ENCODE peak calls at places on chromosomes 13 and 19, in seven cellular contexts. N, B, Q, H, E, F and R are unnamed samples.

GRCh38 chr19:44620667-44621066 is 7.3 kb downstream of the IGSF23 start:
- DNase-seq in H (no peak), N (no peak), Q (no peak), F (no peak), E (no peak), B (no peak), R (peak)

GRCh38 chr19:45670670-45671453 is 2.8 kb downstream of the GIPR start:
- DNase-seq in B (peak), E (peak), N (peak), F (peak), Q (peak), H (peak), R (peak)

GRCh38 chr13:113220141-113220598 is 10.8 kb downstream of the CUL4A start:
- DNase-seq in Q (no peak), B (peak), F (no peak), H (no peak), E (no peak), N (no peak), R (no peak)

GRCh38 chr19:13151605-13152355 is 1.6 kb downstream of the IER2 start:
- DNase-seq in H (peak), E (peak), B (peak), N (peak), F (peak), Q (peak), R (peak)

GRCh38 chr19:43901395-43902390 is 33.4 kb downstream of the ZNF45 start:
- DNase-seq in Q (peak), B (peak), N (peak), E (peak), H (peak), F (peak), R (peak)

GRCh38 chr13:84609716-84610115 is 727.4 kb upstream of the SLITRK1 start:
- DNase-seq in B (no peak), N (no peak), E (peak), Q (no peak), H (no peak), F (no peak), R (peak)

GRCh38 chr19:17286742-17287141 is 5.0 kb downstream of the ANKLE1 start:
- DNase-seq in E (no peak), N (no peak), F (no peak), Q (no peak), B (no peak), H (no peak), R (no peak)

GRCh38 chr13:114063545-114064515 is 68.6 kb downstream of the RASA3 start:
- DNase-seq in F (peak), N (no peak), Q (no peak), E (peak), B (peak), H (no peak), R (peak)

GRCh38 chr13:26563713-26564112 is 6.2 kb downstream of the WASF3 start:
- DNase-seq in B (no peak), H (no peak), Q (no peak), E (no peak), N (no peak), F (no peak), R (peak)

GRCh38 chr13:55664178-55664577 is 1476.5 kb upstream of the PRR20A start:
- DNase-seq in F (no peak), B (no peak), H (no peak), Q (no peak), N (no peak), E (no peak), R (no peak)

GRCh38 chr13:101785858-101786257 is 333.4 kb downstream of the ITGBL1 start:
- DNase-seq in E (no peak), H (peak), F (no peak), Q (no peak), N (no peak), B (no peak), R (peak)

GRCh38 chr19:13150919-13151604 is 851 bp downstream of the IER2 start:
- DNase-seq in E (no peak), F (peak), Q (no peak), B (peak), H (peak), N (no peak), R (no peak)

GRCh38 chr13:31115616-31116015 is 46.1 kb downstream of the HSPH1 start:
- DNase-seq in N (no peak), Q (no peak), E (no peak), H (no peak), F (no peak), B (no peak), R (no peak)

GRCh38 chr13:53499551-53499950 is 470.9 kb downstream of the OLFM4 start:
- DNase-seq in N (no peak), E (no peak), H (no peak), Q (no peak), B (no peak), F (no peak), R (no peak)

GRCh38 chr13:53501387-53501786 is 472.8 kb downstream of the OLFM4 start:
- DNase-seq in B (no peak), H (no peak), E (no peak), F (no peak), Q (no peak), N (no peak), R (no peak)
- TF ChIP-seq CTCF in B (no peak), H (no peak), E (no peak), F (no peak), Q (no peak), N (no peak), R (no peak)

GRCh38 chr19:1063030-1063908 is 3.7 kb upstream of the ARHGAP45 start:
- DNase-seq in B (no peak), N (no peak), E (no peak), Q (no peak), H (no peak), F (no peak), R (peak)

GRCh38 chr19:1063909-1064660 is 2.9 kb upstream of the ARHGAP45 start:
- DNase-seq in Q (no peak), B (no peak), F (no peak), E (no peak), N (no peak), H (no peak), R (no peak)

GRCh38 chr19:1066251-1066747 is 668 bp upstream of the ARHGAP45 start:
- DNase-seq in B (peak), E (no peak), H (no peak), Q (no peak), N (no peak), F (no peak), R (no peak)

GRCh38 chr19:1065606-1066109 is 1.3 kb upstream of the ARHGAP45 start:
- DNase-seq in B (peak), H (no peak), F (no peak), E (no peak), N (no peak), Q (no peak), R (no peak)

DNA sequence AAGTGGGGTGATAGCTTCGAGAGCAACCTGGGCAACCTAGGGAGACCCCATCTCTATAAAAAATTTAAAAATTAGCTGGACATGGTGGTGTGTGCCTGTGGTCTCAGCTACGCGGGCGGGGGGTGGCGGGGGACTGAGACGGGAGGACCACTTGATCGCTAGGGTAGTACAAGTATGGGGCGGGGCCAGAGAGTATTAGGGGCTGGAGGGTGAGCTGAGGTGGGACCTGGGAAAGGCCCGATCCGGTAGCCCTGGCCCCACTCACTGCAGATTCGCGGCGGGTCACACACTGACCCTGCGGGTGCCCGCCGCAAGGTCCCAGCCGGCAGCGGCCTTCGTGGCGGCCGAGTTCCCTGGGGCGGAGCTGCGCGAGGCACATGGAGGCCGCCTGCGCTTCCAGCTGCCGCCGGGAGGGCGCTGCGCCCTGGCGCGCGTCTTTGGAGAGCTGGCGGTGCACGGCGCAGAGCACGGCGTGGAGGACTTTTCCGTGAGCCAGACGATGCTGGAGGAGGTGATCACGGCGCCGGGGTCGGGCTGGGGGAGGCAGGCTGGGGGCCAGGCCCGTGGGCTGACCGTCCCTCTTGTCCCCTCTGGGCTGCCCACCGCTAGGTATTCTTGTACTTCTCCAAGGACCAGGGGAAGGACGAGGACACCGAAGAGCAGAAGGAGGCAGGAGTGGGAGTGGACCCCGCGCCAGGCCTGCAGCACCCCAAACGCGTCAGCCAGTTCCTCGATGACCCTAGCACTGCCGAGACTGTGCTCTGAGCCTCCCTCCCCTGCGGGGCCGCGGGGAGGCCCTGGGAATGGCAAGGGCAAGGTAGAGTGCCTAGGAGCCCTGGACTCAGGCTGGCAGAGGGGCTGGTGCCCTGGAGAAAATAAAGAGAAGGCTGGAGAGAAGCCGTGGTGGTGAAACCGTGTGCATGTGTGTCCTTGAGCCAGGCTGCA is 2.0 kb upstream of the ARHGAP45 start:
- DNase-seq in N (peak), H (peak), Q (no peak), E (peak), F (peak), B (peak), R (peak)
- TF ChIP-seq CTCF in N (peak), H (peak), Q (peak), E (peak), F (peak), B (peak), R (peak)

DNA sequence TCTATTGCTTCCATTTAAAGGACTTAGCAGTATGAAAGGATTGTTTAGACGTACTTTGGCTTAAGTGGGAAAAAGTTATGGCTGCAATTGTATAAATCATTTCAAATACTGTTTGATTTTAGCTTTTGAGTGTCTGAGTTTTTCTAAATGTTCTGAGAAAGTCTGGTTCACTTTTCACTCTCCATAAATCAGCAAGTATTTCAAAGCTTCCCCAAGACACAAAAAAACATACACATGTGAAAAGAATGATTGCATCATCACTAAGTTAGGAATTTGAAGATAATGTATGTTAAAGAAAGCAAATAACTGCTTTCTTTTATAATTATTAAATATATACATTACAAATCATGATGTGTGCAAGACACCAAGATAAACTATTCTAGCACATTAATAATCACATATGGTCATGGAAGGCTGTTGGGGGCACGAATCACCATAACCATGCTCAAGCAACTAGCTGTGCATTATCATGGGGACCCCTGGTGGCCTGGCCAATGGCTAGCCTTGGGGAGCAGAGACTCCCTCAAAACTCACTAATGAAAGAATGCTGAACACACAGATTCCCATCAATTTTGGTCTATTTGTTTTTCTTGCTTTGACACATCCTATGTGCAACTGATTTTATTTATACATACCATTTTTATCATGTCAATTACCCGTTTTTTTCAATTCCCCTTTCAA is 111.1 kb downstream of the MIPEP start:
- DNase-seq in F (no peak), E (no peak), Q (no peak), H (no peak), B (no peak), N (no peak), R (peak)
- TF ChIP-seq CTCF in F (no peak), E (peak), Q (no peak), H (no peak), B (no peak), N (no peak), R (peak)

DNA sequence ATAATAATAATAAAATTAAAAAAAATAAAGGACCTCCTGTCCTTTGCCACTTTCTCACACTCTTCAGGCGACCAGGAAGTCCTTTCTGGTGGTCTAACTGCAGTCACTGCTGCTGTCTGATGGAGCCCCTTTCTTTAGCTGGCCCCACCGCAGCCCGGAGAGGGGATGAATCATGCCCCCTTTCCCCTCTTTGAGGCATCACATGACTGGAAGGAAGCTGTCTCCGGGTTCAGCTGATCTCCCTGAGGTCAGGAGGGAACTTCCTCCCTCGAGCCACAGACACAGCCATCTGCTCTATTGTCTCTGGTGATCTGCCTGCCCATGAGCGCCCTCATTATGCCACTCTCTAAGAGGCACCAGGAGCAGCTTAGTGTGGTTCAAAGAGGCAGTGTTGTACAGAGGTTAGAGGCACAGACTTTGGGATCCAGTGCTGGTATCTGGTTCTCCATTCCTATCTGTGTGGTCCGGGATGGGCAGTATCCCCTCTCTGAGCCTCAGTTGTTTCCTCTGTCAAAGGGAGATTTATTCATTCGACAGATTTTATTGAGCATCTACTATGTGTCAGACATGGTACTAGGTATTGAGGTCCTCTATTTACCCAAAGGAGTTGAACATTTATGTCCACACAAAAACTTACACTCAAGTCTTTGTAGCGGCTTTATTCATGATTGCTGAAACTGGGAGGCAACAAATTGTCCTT is 30.0 kb downstream of the VAV1 start:
- DNase-seq in Q (no peak), B (peak), F (no peak), H (no peak), N (no peak), E (no peak), R (no peak)
- TF ChIP-seq CTCF in Q (no peak), B (peak), F (no peak), H (no peak), N (no peak), E (no peak), R (no peak)

DNA sequence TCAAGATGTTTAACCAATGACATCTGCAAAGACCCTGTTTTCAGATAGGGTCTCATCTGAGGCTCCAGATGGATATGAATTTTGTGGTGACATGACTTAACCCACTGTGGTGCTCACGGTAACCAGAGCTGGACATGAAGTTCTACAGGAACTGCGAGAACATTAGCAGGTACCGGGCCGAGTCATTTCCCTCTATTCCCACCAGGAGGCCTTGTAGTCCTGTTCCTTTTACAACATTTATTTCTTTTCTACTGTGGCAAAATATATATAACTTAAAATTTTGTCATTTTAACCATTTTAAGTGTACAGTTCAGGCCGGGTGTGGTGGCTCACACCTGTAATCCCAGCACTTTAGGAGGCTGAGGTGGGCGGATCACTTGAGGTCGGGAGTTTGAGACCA is 7.6 kb upstream of the TSPAN16 start:
- DNase-seq in F (no peak), Q (no peak), E (peak), N (no peak), H (no peak), B (no peak), R (peak)
- TF ChIP-seq CTCF in F (no peak), Q (peak), E (peak), N (peak), H (peak), B (peak), R (peak)

GRCh38 chr19:53646144-53646543 is 14.3 kb downstream of the DPRX start:
- DNase-seq in E (no peak), F (no peak), H (no peak), B (no peak), Q (no peak), N (no peak), R (no peak)

GRCh38 chr19:53644061-53644816 is 12.4 kb downstream of the DPRX start:
- DNase-seq in H (no peak), B (no peak), N (no peak), F (no peak), Q (no peak), E (no peak), R (no peak)

GRCh38 chr19:53647350-53647749 is 15.6 kb downstream of the DPRX start:
- DNase-seq in E (no peak), B (no peak), F (no peak), N (no peak), Q (no peak), H (no peak), R (no peak)

GRCh38 chr19:53639471-53639870 is 7.7 kb downstream of the DPRX start:
- DNase-seq in E (no peak), Q (no peak), N (no peak), F (no peak), B (no peak), H (no peak), R (no peak)

GRCh38 chr19:53642381-53643099 is 10.7 kb downstream of the DPRX start:
- DNase-seq in F (no peak), Q (no peak), E (no peak), B (no peak), N (no peak), H (no peak), R (no peak)
- TF ChIP-seq CTCF in F (no peak), Q (no peak), E (no peak), B (no peak), N (no peak), H (no peak), R (no peak)

GRCh38 chr19:35843676-35844481 is 8.4 kb downstream of the NPHS1 start:
- DNase-seq in N (no peak), F (no peak), E (no peak), H (no peak), B (no peak), Q (no peak), R (peak)
- TF ChIP-seq CTCF in N (no peak), F (no peak), E (no peak), H (no peak), B (no peak), Q (no peak), R (no peak)

GRCh38 chr19:19475845-19476828 is 39.2 kb downstream of the TSSK6 start:
- DNase-seq in E (peak), H (no peak), B (no peak), N (no peak), F (no peak), Q (no peak), R (no peak)
- TF ChIP-seq CTCF in E (peak), H (no peak), B (no peak), N (peak), F (no peak), Q (peak), R (peak)

DNA sequence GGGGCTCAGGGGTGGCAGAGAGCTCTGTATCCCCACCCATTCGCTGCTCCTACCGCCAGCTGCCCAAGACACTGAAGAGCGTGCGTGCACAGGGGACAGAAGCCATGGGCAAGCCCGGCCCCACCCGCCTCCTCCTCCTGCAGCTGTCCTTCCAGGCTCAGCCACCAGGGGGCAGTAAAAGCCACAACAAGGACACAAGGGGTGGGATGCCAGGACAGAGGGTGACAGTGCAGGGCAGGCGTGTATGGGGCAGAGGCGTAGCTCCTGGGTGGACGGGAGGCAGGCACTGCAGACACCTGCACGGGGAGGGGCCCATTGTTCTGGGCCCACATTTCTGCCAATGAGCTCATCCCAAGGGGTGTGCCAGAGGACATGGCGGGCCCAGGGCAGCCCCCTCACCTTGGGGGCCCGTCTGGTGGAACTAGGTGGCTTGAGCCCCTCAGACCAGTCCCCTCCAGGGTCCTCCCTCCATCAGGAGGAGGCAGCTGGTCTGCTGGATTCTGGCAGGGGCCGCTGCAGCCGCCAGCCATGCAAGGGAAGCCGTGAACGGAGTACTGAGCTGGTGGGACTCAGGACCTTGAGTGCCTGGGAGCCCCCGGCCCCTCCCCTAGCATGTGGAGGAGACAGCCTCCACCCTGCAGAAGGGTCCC is 61.2 kb downstream of the MLLT1 start:
- DNase-seq in E (peak), F (peak), N (peak), Q (peak), H (peak), B (peak), R (peak)
- TF ChIP-seq CTCF in E (peak), F (peak), N (peak), Q (peak), H (peak), B (peak), R (peak)